ENCODE peak calls at places on chromosomes 7 and 10, in ten cellular contexts. D is kidney, Z is fibroblast of lung, F is DND-41, L is endodermal cell, T is mammary epithelial cell, H is IMR-90, M is neural progenitor cell, A is HCT116, G is SK-N-SH. S is an unnamed sample.

GRCh38 chr10:117217196-117217761 is 20.0 kb downstream of the KCNK18 start:
- DNase-seq in D (no peak), Z (peak; percentile 3), F (no peak), L (peak; percentile 85), T (no peak), H (no peak), M (peak; percentile 57), A (no peak), G (no peak), S (peak; percentile 41)

GRCh38 chr10:69965086-69965485 is 87.6 kb upstream of the MACROH2A2 start:
- DNase-seq in D (no peak), Z (no peak), F (no peak), L (no peak), T (no peak), H (no peak), M (no peak), A (no peak), G (no peak), S (peak; percentile 15)

GRCh38 chr7:152435384-152436278 is at the start of gene KMT2C:
- DNase-seq in D (peak; percentile 88), Z (peak; percentile 53), F (peak; percentile 62), L (peak; percentile 78), T (peak; percentile 49), H (peak; percentile 43), M (peak; percentile 81), A (no peak), G (peak; percentile 92), S (peak; percentile 68)

GRCh38 chr10:21281765-21282484 is 243.6 kb downstream of the SKIDA1 start:
- DNase-seq in D (no peak), Z (no peak), F (no peak), L (peak; percentile 97), T (no peak), H (no peak), M (peak; percentile 81), A (no peak), G (no peak), S (no peak)

GRCh38 chr7:147646568-147646967 is 944.0 kb upstream of the C7orf33 start:
- DNase-seq in D (no peak), Z (no peak), F (no peak), L (no peak), T (no peak), H (no peak), M (no peak), A (no peak), G (no peak), S (peak; percentile 49)

GRCh38 chr10:118594392-118595063 is 920 bp downstream of the PRLHR start:
- DNase-seq in D (peak; percentile 72), Z (peak; percentile 33), F (peak; percentile 7), L (peak; percentile 98), T (peak; percentile 57), H (peak; percentile 21), M (peak; percentile 99), A (no peak), G (peak; percentile 75), S (peak; percentile 22)

GRCh38 chr10:87712913-87713616 is 53.4 kb downstream of the PAPSS2 start:
- DNase-seq in D (no peak), Z (no peak), F (no peak), L (no peak), T (no peak), H (no peak), M (no peak), A (no peak), G (peak; percentile 37), S (no peak)

GRCh38 chr7:96987719-96988118 is 17.6 kb upstream of the DLX6 start:
- DNase-seq in D (no peak), Z (no peak), F (no peak), L (no peak), T (no peak), H (no peak), M (no peak), A (no peak), G (no peak), S (no peak)

GRCh38 chr10:60236869-60237524 is 152.7 kb downstream of the ANK3 start:
- DNase-seq in D (peak; percentile 56), Z (peak; percentile 22), F (no peak), L (no peak), T (no peak), H (no peak), M (no peak), A (no peak), G (peak; percentile 16), S (peak; percentile 23)

GRCh38 chr10:63761243-63761642 is 240.0 kb downstream of the REEP3 start:
- DNase-seq in D (no peak), Z (no peak), F (no peak), L (no peak), T (no peak), H (no peak), M (no peak), A (no peak), G (no peak), S (no peak)

GRCh38 chr10:10777279-10777678 is 240.4 kb upstream of the CELF2 start:
- DNase-seq in D (no peak), Z (no peak), F (no peak), L (no peak), T (no peak), H (no peak), M (no peak), A (no peak), G (no peak), S (no peak)

GRCh38 chr10:84825330-84825729 is 496.9 kb downstream of the CCSER2 start:
- DNase-seq in D (no peak), Z (peak; percentile 90), F (no peak), L (peak; percentile 67), T (peak; percentile 61), H (peak; percentile 12), M (no peak), A (no peak), G (peak; percentile 55), S (no peak)

GRCh38 chr7:151806204-151806603 is 70.7 kb downstream of the PRKAG2 start:
- DNase-seq in D (no peak), Z (peak; percentile 46), F (no peak), L (no peak), T (no peak), H (no peak), M (no peak), A (no peak), G (no peak), S (no peak)

GRCh38 chr7:136605532-136606329 is 262.7 kb upstream of the CHRM2 start:
- DNase-seq in D (no peak), Z (no peak), F (no peak), L (no peak), T (no peak), H (no peak), M (no peak), A (no peak), G (no peak), S (no peak)

GRCh38 chr10:89122431-89123066 is 84.6 kb downstream of the CH25H start:
- DNase-seq in D (no peak), Z (peak; percentile 42), F (no peak), L (no peak), T (peak; percentile 27), H (peak; percentile 35), M (no peak), A (no peak), G (no peak), S (no peak)
- H3K9ac ChIP-seq in D (no peak overlapping the region), Z (no peak overlapping the region), F (no peak overlapping the region), L (no peak overlapping the region), T (no peak overlapping the region), H (no peak overlapping the region), M (no peak overlapping the region), A (no peak overlapping the region), G (no peak overlapping the region), S (no peak overlapping the region)

GRCh38 chr7:42831953-42832522 is 79.8 kb downstream of the C7orf25 start:
- DNase-seq in D (no peak), Z (no peak), F (no peak), L (no peak), T (no peak), H (no peak), M (no peak), A (no peak), G (no peak), S (no peak)

GRCh38 chr7:42831051-42831952 is 80.6 kb downstream of the C7orf25 start:
- DNase-seq in D (no peak), Z (peak; percentile 66), F (peak; percentile 40), L (peak; percentile 66), T (peak; percentile 30), H (peak; percentile 44), M (peak; percentile 65), A (peak; percentile 7), G (no peak), S (peak; percentile 42)

GRCh38 chr7:42832672-42833071 is 79.2 kb downstream of the C7orf25 start:
- DNase-seq in D (no peak), Z (no peak), F (no peak), L (no peak), T (no peak), H (no peak), M (no peak), A (no peak), G (no peak), S (no peak)

GRCh38 chr7:42833411-42833810 is 78.5 kb downstream of the C7orf25 start:
- DNase-seq in D (no peak), Z (peak; percentile 14), F (no peak), L (no peak), T (no peak), H (no peak), M (no peak), A (no peak), G (no peak), S (no peak)
- TF ChIP-seq CTCF in D (no peak), Z (no peak), F (no peak), L (no peak), T (no peak), H (no peak), M (no peak), A (no peak), G (no peak), S (no peak)

GRCh38 chr10:24370877-24371276 is 161.9 kb downstream of the KIAA1217 start:
- DNase-seq in D (no peak), Z (no peak), F (no peak), L (no peak), T (no peak), H (no peak), M (no peak), A (no peak), G (no peak), S (no peak)
- H3K9ac ChIP-seq in D (no peak overlapping the region), Z (no peak overlapping the region), F (no peak overlapping the region), L (no peak overlapping the region), T (no peak overlapping the region), H (no peak overlapping the region), M (no peak overlapping the region), A (no peak overlapping the region), G (no peak overlapping the region), S (no peak overlapping the region)

DNA sequence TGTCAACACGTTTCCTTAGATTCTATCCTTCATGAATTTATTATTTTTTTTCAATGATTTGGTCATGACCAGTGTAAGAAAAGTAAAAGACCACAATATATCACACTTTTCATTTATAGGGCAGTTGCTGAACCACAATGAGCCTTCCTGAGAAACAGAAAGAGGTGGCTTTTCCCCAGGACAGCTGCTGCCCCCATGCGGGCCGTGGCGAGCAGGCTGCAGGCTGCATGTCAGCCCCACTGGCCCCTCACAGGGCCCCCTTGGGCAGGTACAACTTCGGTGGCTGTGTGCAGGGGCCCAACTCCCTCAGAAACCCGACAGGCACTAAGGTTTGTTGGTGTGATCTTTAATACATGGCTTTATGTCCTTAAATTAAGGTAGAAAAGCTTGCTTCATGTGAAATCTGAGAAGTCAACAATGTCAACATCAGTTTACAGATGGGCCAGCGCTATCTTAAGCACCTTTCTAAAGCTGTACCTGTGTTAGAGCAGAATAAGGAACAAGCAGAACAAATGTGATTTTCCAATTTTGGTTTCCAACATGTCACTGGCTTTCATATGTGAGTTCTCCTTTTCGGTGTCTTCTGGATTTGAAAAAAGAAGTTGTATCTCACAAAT is 10.6 kb downstream of the BEND7 start:
- DNase-seq in D (no peak), Z (no peak), F (no peak), L (peak; percentile 84), T (no peak), H (peak; percentile 22), M (peak; percentile 62), A (no peak), G (no peak), S (no peak)
- TF ChIP-seq CTCF in D (no peak), Z (peak; percentile 26), F (no peak), L (peak; percentile 80), T (no peak), H (peak; percentile 47), M (peak; percentile 71), A (no peak), G (no peak), S (no peak)

GRCh38 chr10:24596531-24596930 is 127.2 kb downstream of the ARHGAP21 start:
- DNase-seq in D (no peak), Z (no peak), F (no peak), L (no peak), T (no peak), H (no peak), M (no peak), A (no peak), G (no peak), S (no peak)
- H3K9ac ChIP-seq in D (no peak overlapping the region), Z (no peak overlapping the region), F (no peak overlapping the region), L (no peak overlapping the region), T (no peak overlapping the region), H (no peak overlapping the region), M (no peak overlapping the region), A (no peak overlapping the region), G (no peak overlapping the region), S (no peak overlapping the region)

S was measured in colonic mucosa.